ENCODE peak calls at places on chromosome 20, in nine cellular contexts. One of them, this sample, is unnamed. For H3K36me3, the result is how much of the 10 kb centered on the place peaks cover.

GRCh38 chr20:44402391-44403193 is 47.1 kb downstream of the HNF4A start:
- DNase-seq in left ventricle myocardium inferior: no peak
- DNase-seq in hepatocyte: peak
- DNase-seq in pancreas: no peak
- DNase-seq in heart right ventricle: no peak
- DNase-seq in cardiac muscle cell: no peak
- DNase-seq in upper lobe of right lung: no peak
- DNase-seq in CD8-positive, alpha-beta T cell: no peak
- DNase-seq in mucosa of descending colon: peak
- DNase-seq in this sample: no peak

GRCh38 chr20:33791959-33792597 is 19.1 kb upstream of the CHMP4B start:
- DNase-seq in left ventricle myocardium inferior: no peak
- DNase-seq in hepatocyte: peak
- DNase-seq in pancreas: no peak
- DNase-seq in heart right ventricle: peak
- DNase-seq in cardiac muscle cell: peak
- DNase-seq in upper lobe of right lung: peak
- DNase-seq in CD8-positive, alpha-beta T cell: peak
- DNase-seq in mucosa of descending colon: peak
- DNase-seq in this sample: peak

GRCh38 chr20:12762725-12763124 is 246.0 kb upstream of the SPTLC3 start:
- DNase-seq in left ventricle myocardium inferior: peak
- DNase-seq in hepatocyte: no peak
- DNase-seq in pancreas: no peak
- DNase-seq in heart right ventricle: no peak
- DNase-seq in cardiac muscle cell: peak
- DNase-seq in upper lobe of right lung: no peak
- DNase-seq in CD8-positive, alpha-beta T cell: no peak
- DNase-seq in mucosa of descending colon: no peak
- DNase-seq in this sample: no peak

GRCh38 chr20:43849496-43850197 is 65.0 kb upstream of the TOX2 start:
- DNase-seq in left ventricle myocardium inferior: no peak
- DNase-seq in hepatocyte: peak
- DNase-seq in pancreas: no peak
- DNase-seq in heart right ventricle: no peak
- DNase-seq in cardiac muscle cell: no peak
- DNase-seq in upper lobe of right lung: no peak
- DNase-seq in CD8-positive, alpha-beta T cell: no peak
- DNase-seq in mucosa of descending colon: no peak
- DNase-seq in this sample: peak

GRCh38 chr20:48926816-48927215 is 5.3 kb downstream of the ARFGEF2 start:
- DNase-seq in left ventricle myocardium inferior: no peak
- DNase-seq in hepatocyte: no peak
- DNase-seq in pancreas: no peak
- DNase-seq in heart right ventricle: no peak
- DNase-seq in cardiac muscle cell: no peak
- DNase-seq in upper lobe of right lung: no peak
- DNase-seq in CD8-positive, alpha-beta T cell: no peak
- DNase-seq in mucosa of descending colon: no peak
- DNase-seq in this sample: no peak

GRCh38 chr20:4435210-4435609 is 286.5 kb upstream of the PRND start:
- DNase-seq in left ventricle myocardium inferior: no peak
- DNase-seq in hepatocyte: no peak
- DNase-seq in pancreas: no peak
- DNase-seq in heart right ventricle: no peak
- DNase-seq in cardiac muscle cell: no peak
- DNase-seq in upper lobe of right lung: no peak
- DNase-seq in CD8-positive, alpha-beta T cell: no peak
- DNase-seq in mucosa of descending colon: no peak
- DNase-seq in this sample: no peak

GRCh38 chr20:47681977-47682812 is 103.1 kb downstream of the SULF2 start:
- DNase-seq in left ventricle myocardium inferior: peak
- DNase-seq in hepatocyte: peak
- DNase-seq in pancreas: no peak
- DNase-seq in heart right ventricle: peak
- DNase-seq in cardiac muscle cell: peak
- DNase-seq in upper lobe of right lung: peak
- DNase-seq in CD8-positive, alpha-beta T cell: no peak
- DNase-seq in mucosa of descending colon: no peak
- DNase-seq in this sample: no peak

GRCh38 chr20:49426873-49427272 is 55.6 kb downstream of the KCNB1 start:
- DNase-seq in left ventricle myocardium inferior: no peak
- DNase-seq in hepatocyte: no peak
- DNase-seq in pancreas: no peak
- DNase-seq in heart right ventricle: no peak
- DNase-seq in cardiac muscle cell: no peak
- DNase-seq in upper lobe of right lung: no peak
- DNase-seq in CD8-positive, alpha-beta T cell: no peak
- DNase-seq in mucosa of descending colon: no peak
- DNase-seq in this sample: no peak

GRCh38 chr20:62489186-62489939 is 13.6 kb upstream of the GATA5 start:
- DNase-seq in left ventricle myocardium inferior: no peak
- DNase-seq in hepatocyte: peak
- DNase-seq in pancreas: no peak
- DNase-seq in heart right ventricle: no peak
- DNase-seq in cardiac muscle cell: no peak
- DNase-seq in upper lobe of right lung: no peak
- DNase-seq in CD8-positive, alpha-beta T cell: no peak
- DNase-seq in mucosa of descending colon: no peak
- DNase-seq in this sample: peak

GRCh38 chr20:36506253-36506652 is 35.1 kb upstream of the MYL9 start:
- DNase-seq in left ventricle myocardium inferior: no peak
- DNase-seq in hepatocyte: no peak
- DNase-seq in pancreas: no peak
- DNase-seq in heart right ventricle: no peak
- DNase-seq in cardiac muscle cell: peak
- DNase-seq in upper lobe of right lung: no peak
- DNase-seq in CD8-positive, alpha-beta T cell: no peak
- DNase-seq in mucosa of descending colon: no peak
- DNase-seq in this sample: no peak

GRCh38 chr20:16560661-16561060 is 12.6 kb downstream of the KIF16B start:
- DNase-seq in left ventricle myocardium inferior: no peak
- DNase-seq in hepatocyte: no peak
- DNase-seq in pancreas: no peak
- DNase-seq in heart right ventricle: no peak
- DNase-seq in cardiac muscle cell: no peak
- DNase-seq in upper lobe of right lung: no peak
- DNase-seq in CD8-positive, alpha-beta T cell: no peak
- DNase-seq in mucosa of descending colon: no peak
- DNase-seq in this sample: no peak

GRCh38 chr20:16175322-16175721 is 397.9 kb downstream of the KIF16B start:
- DNase-seq in left ventricle myocardium inferior: no peak
- DNase-seq in hepatocyte: no peak
- DNase-seq in pancreas: no peak
- DNase-seq in heart right ventricle: no peak
- DNase-seq in cardiac muscle cell: no peak
- DNase-seq in upper lobe of right lung: no peak
- DNase-seq in CD8-positive, alpha-beta T cell: no peak
- DNase-seq in mucosa of descending colon: no peak
- DNase-seq in this sample: no peak

GRCh38 chr20:63955281-63955845 is 853 bp downstream of the UCKL1 start:
- DNase-seq in left ventricle myocardium inferior: peak
- DNase-seq in hepatocyte: peak
- DNase-seq in pancreas: peak
- DNase-seq in heart right ventricle: no peak
- DNase-seq in cardiac muscle cell: peak
- DNase-seq in upper lobe of right lung: peak
- DNase-seq in CD8-positive, alpha-beta T cell: no peak
- DNase-seq in mucosa of descending colon: no peak
- DNase-seq in this sample: no peak

GRCh38 chr20:16438100-16438499 is 135.1 kb downstream of the KIF16B start:
- DNase-seq in left ventricle myocardium inferior: no peak
- DNase-seq in hepatocyte: no peak
- DNase-seq in pancreas: no peak
- DNase-seq in heart right ventricle: peak
- DNase-seq in cardiac muscle cell: no peak
- DNase-seq in upper lobe of right lung: no peak
- DNase-seq in CD8-positive, alpha-beta T cell: no peak
- DNase-seq in mucosa of descending colon: no peak
- DNase-seq in this sample: no peak

GRCh38 chr20:45894797-45895196 is 3.7 kb downstream of the CTSA start:
- DNase-seq in left ventricle myocardium inferior: no peak
- DNase-seq in hepatocyte: no peak
- DNase-seq in pancreas: no peak
- DNase-seq in heart right ventricle: no peak
- DNase-seq in cardiac muscle cell: no peak
- DNase-seq in upper lobe of right lung: no peak
- DNase-seq in CD8-positive, alpha-beta T cell: no peak
- DNase-seq in mucosa of descending colon: no peak
- DNase-seq in this sample: no peak

GRCh38 chr20:5636841-5637240 is 113.4 kb upstream of the SHLD1 start:
- DNase-seq in left ventricle myocardium inferior: no peak
- DNase-seq in hepatocyte: no peak
- DNase-seq in pancreas: no peak
- DNase-seq in heart right ventricle: no peak
- DNase-seq in cardiac muscle cell: no peak
- DNase-seq in upper lobe of right lung: no peak
- DNase-seq in CD8-positive, alpha-beta T cell: no peak
- DNase-seq in mucosa of descending colon: no peak
- DNase-seq in this sample: no peak
- H3K36me3 ChIP-seq in left ventricle myocardium inferior: under half
- H3K36me3 ChIP-seq in hepatocyte: under half
- H3K36me3 ChIP-seq in pancreas: under half
- H3K36me3 ChIP-seq in heart right ventricle: under half
- H3K36me3 ChIP-seq in cardiac muscle cell: under half
- H3K36me3 ChIP-seq in upper lobe of right lung: under half
- H3K36me3 ChIP-seq in CD8-positive, alpha-beta T cell: under half
- H3K36me3 ChIP-seq in mucosa of descending colon: under half
- H3K36me3 ChIP-seq in this sample: under half

GRCh38 chr20:10696650-10697049 is 22.9 kb upstream of the JAG1 start:
- DNase-seq in left ventricle myocardium inferior: no peak
- DNase-seq in hepatocyte: no peak
- DNase-seq in pancreas: no peak
- DNase-seq in heart right ventricle: no peak
- DNase-seq in cardiac muscle cell: no peak
- DNase-seq in upper lobe of right lung: no peak
- DNase-seq in CD8-positive, alpha-beta T cell: no peak
- DNase-seq in mucosa of descending colon: no peak
- DNase-seq in this sample: no peak
- TF ChIP-seq CTCF in left ventricle myocardium inferior: peak
- TF ChIP-seq CTCF in hepatocyte: peak
- TF ChIP-seq CTCF in pancreas: peak
- TF ChIP-seq CTCF in heart right ventricle: peak
- TF ChIP-seq CTCF in cardiac muscle cell: peak
- TF ChIP-seq CTCF in upper lobe of right lung: peak
- TF ChIP-seq CTCF in CD8-positive, alpha-beta T cell: no peak
- TF ChIP-seq CTCF in mucosa of descending colon: no peak
- TF ChIP-seq CTCF in this sample: peak

DNA sequence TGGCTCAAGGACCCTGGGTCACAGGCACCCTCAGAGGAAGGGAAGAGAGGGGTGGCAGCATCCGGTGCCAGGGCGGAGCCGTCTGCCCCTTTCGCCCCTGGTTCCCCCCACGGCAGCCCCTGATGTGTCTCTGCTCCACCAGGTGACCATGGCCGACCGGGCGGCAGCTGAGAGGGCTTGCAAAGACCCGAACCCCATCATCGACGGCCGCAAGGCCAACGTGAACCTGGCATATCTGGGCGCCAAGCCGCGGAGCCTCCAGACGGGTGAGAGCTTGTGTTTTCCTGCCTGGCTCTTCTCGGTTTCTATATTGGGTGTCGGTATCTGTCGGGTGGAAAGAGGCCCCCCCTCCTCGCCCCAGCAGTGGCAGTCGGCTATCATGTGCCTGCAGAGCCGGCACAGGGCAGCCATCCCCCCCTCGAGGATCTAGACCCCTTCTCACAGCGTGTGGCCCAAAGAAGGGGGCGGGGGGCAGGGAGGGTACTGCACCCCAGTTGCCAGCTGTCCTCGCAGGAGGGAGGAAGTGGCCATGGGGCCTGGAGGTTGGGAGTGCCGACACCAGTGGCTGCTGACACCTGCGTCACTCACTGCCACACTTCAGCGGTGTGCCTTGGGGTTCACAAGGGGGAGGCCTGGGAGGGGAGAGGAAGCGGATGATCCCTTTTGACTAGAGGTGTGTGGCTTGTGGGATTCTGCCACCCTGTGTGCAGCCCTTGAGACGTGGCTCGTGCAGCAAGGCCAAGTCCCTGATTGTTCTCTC is 1.5 kb downstream of the RBM38 start:
- DNase-seq in left ventricle myocardium inferior: peak
- DNase-seq in hepatocyte: no peak
- DNase-seq in pancreas: no peak
- DNase-seq in heart right ventricle: peak
- DNase-seq in cardiac muscle cell: no peak
- DNase-seq in upper lobe of right lung: peak
- DNase-seq in CD8-positive, alpha-beta T cell: peak
- DNase-seq in mucosa of descending colon: peak
- DNase-seq in this sample: no peak
- H3K36me3 ChIP-seq in left ventricle myocardium inferior: under half
- H3K36me3 ChIP-seq in hepatocyte: under half
- H3K36me3 ChIP-seq in pancreas: under half
- H3K36me3 ChIP-seq in heart right ventricle: under half
- H3K36me3 ChIP-seq in cardiac muscle cell: under half
- H3K36me3 ChIP-seq in upper lobe of right lung: under half
- H3K36me3 ChIP-seq in CD8-positive, alpha-beta T cell: under half
- H3K36me3 ChIP-seq in mucosa of descending colon: under half
- H3K36me3 ChIP-seq in this sample: under half

GRCh38 chr20:38114353-38114791 is 50.7 kb downstream of the TGM2 start:
- DNase-seq in left ventricle myocardium inferior: no peak
- DNase-seq in hepatocyte: no peak
- DNase-seq in pancreas: no peak
- DNase-seq in heart right ventricle: peak
- DNase-seq in cardiac muscle cell: no peak
- DNase-seq in upper lobe of right lung: no peak
- DNase-seq in CD8-positive, alpha-beta T cell: no peak
- DNase-seq in mucosa of descending colon: no peak
- DNase-seq in this sample: peak

GRCh38 chr20:38116409-38117165 is 48.5 kb downstream of the TGM2 start:
- DNase-seq in left ventricle myocardium inferior: no peak
- DNase-seq in hepatocyte: no peak
- DNase-seq in pancreas: no peak
- DNase-seq in heart right ventricle: no peak
- DNase-seq in cardiac muscle cell: no peak
- DNase-seq in upper lobe of right lung: no peak
- DNase-seq in CD8-positive, alpha-beta T cell: no peak
- DNase-seq in mucosa of descending colon: no peak
- DNase-seq in this sample: no peak

GRCh38 chr20:38113401-38114325 is 51.4 kb downstream of the TGM2 start:
- DNase-seq in left ventricle myocardium inferior: no peak
- DNase-seq in hepatocyte: peak
- DNase-seq in pancreas: no peak
- DNase-seq in heart right ventricle: peak
- DNase-seq in cardiac muscle cell: peak
- DNase-seq in upper lobe of right lung: no peak
- DNase-seq in CD8-positive, alpha-beta T cell: no peak
- DNase-seq in mucosa of descending colon: no peak
- DNase-seq in this sample: peak

GRCh38 chr20:38115896-38116295 is 49.2 kb downstream of the TGM2 start:
- DNase-seq in left ventricle myocardium inferior: no peak
- DNase-seq in hepatocyte: no peak
- DNase-seq in pancreas: no peak
- DNase-seq in heart right ventricle: no peak
- DNase-seq in cardiac muscle cell: no peak
- DNase-seq in upper lobe of right lung: no peak
- DNase-seq in CD8-positive, alpha-beta T cell: no peak
- DNase-seq in mucosa of descending colon: no peak
- DNase-seq in this sample: no peak

DNA sequence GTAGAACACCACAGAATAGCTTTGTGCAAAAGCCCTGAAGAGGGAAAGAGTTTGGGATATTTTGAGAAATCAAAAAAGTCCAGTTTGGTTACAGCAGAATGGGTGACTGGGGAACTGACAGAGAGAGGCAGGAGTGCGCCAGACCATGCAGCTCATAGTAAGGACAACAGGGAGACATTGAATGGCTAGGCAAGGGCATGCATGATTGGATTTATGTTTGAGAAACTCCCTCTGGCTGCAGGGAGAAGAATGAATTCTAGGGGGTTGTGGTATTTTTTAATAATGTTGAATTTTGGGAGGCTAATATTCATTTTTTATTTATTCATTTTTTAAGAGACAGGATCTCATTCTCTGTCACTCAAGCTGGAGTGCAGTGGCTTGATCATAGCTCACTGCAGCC is 49.9 kb downstream of the TGM2 start:
- DNase-seq in left ventricle myocardium inferior: no peak
- DNase-seq in hepatocyte: no peak
- DNase-seq in pancreas: no peak
- DNase-seq in heart right ventricle: peak
- DNase-seq in cardiac muscle cell: no peak
- DNase-seq in upper lobe of right lung: no peak
- DNase-seq in CD8-positive, alpha-beta T cell: no peak
- DNase-seq in mucosa of descending colon: no peak
- DNase-seq in this sample: no peak
- TF ChIP-seq CTCF in left ventricle myocardium inferior: peak
- TF ChIP-seq CTCF in hepatocyte: no peak
- TF ChIP-seq CTCF in pancreas: no peak
- TF ChIP-seq CTCF in heart right ventricle: no peak
- TF ChIP-seq CTCF in cardiac muscle cell: no peak
- TF ChIP-seq CTCF in upper lobe of right lung: no peak
- TF ChIP-seq CTCF in CD8-positive, alpha-beta T cell: no peak
- TF ChIP-seq CTCF in mucosa of descending colon: no peak
- TF ChIP-seq CTCF in this sample: peak

This sample was measured in brain microvascular endothelial cell.